ENCODE peak calls at places on chromosomes 5 and 9, in five cellular contexts. E, T, O, K and G are unnamed samples.

GRCh38 chr9:131409458-131409992 is 15.6 kb downstream of the PRRC2B start:
- DNase-seq in E (no peak), T (no peak), O (no peak), K (no peak), G (no peak)

GRCh38 chr5:31664566-31664965 is 25.6 kb downstream of the PDZD2 start:
- DNase-seq in E (no peak), T (no peak), O (no peak), K (no peak), G (peak)

GRCh38 chr5:99169309-99169708 is 240.5 kb upstream of the CHD1 start:
- DNase-seq in E (no peak), T (no peak), O (no peak), K (peak), G (no peak)

GRCh38 chr5:143557061-143557818 is 153.8 kb upstream of the NR3C1 start:
- DNase-seq in E (no peak), T (peak), O (no peak), K (no peak), G (no peak)

GRCh38 chr5:122022966-122023365 is 55.1 kb downstream of the LOX start:
- DNase-seq in E (no peak), T (no peak), O (no peak), K (no peak), G (no peak)

GRCh38 chr9:113640418-113640817 is 176.9 kb downstream of the RGS3 start:
- DNase-seq in E (no peak), T (no peak), O (no peak), K (no peak), G (no peak)

GRCh38 chr9:136599074-136599531 is 53.3 kb upstream of the NOTCH1 start:
- DNase-seq in E (no peak), T (no peak), O (no peak), K (no peak), G (no peak)

GRCh38 chr5:118033686-118034338 is 954.5 kb downstream of the DTWD2 start:
- DNase-seq in E (no peak), T (no peak), O (no peak), K (no peak), G (no peak)

GRCh38 chr5:68565427-68565826 is 349.9 kb downstream of the PIK3R1 start:
- DNase-seq in E (no peak), T (no peak), O (no peak), K (no peak), G (peak)

GRCh38 chr5:83925321-83925877 is 204.7 kb upstream of the HAPLN1 start:
- DNase-seq in E (no peak), T (no peak), O (no peak), K (no peak), G (no peak)

GRCh38 chr9:14593406-14593805 is 99.8 kb downstream of the ZDHHC21 start:
- DNase-seq in E (no peak), T (no peak), O (no peak), K (no peak), G (no peak)

GRCh38 chr5:177357459-177358332 is at the start of gene RGS14:
- DNase-seq in E (peak), T (no peak), O (peak), K (peak), G (peak)

GRCh38 chr9:114606068-114606467 is 5.0 kb upstream of the TMEM268 start:
- DNase-seq in E (no peak), T (no peak), O (no peak), K (no peak), G (no peak)

GRCh38 chr5:65625743-65626142 is 916 bp downstream of the SHLD3 start:
- DNase-seq in E (no peak), T (no peak), O (no peak), K (no peak), G (no peak)

GRCh38 chr5:148820778-148821395 is 5.5 kb upstream of the ADRB2 start:
- DNase-seq in E (no peak), T (no peak), O (peak), K (no peak), G (no peak)

GRCh38 chr5:93184041-93184440 is 397.0 kb downstream of the NR2F1-AS1 start:
- DNase-seq in E (no peak), T (no peak), O (no peak), K (no peak), G (no peak)

GRCh38 chr9:761155-761792 is 80.2 kb upstream of the DMRT1 start:
- DNase-seq in E (no peak), T (no peak), O (no peak), K (no peak), G (no peak)

GRCh38 chr9:88425538-88425950 is 37.3 kb downstream of the SPIN1 start:
- DNase-seq in E (no peak), T (no peak), O (no peak), K (no peak), G (no peak)

GRCh38 chr5:169629847-169630548 is 7.1 kb upstream of the DOCK2 start:
- DNase-seq in E (no peak), T (no peak), O (peak), K (no peak), G (no peak)

GRCh38 chr9:127578952-127579853 is 32.9 kb upstream of the STXBP1 start:
- DNase-seq in E (peak), T (no peak), O (peak), K (peak), G (no peak)

GRCh38 chr5:14767942-14768837 is 103.4 kb downstream of the ANKH start:
- DNase-seq in E (peak), T (no peak), O (no peak), K (no peak), G (peak)

GRCh38 chr5:169913479-169913878 is 66.8 kb downstream of the INSYN2B start:
- DNase-seq in E (no peak), T (no peak), O (no peak), K (no peak), G (no peak)

GRCh38 chr5:150398432-150399157 is 14.1 kb downstream of the CD74 start:
- DNase-seq in E (no peak), T (no peak), O (peak), K (no peak), G (peak)

GRCh38 chr9:18673179-18673578 is 199.2 kb downstream of the ADAMTSL1 start:
- DNase-seq in E (no peak), T (no peak), O (no peak), K (no peak), G (no peak)

GRCh38 chr9:71822455-71822854 is 54.1 kb upstream of the CEMIP2 start:
- DNase-seq in E (no peak), T (no peak), O (no peak), K (no peak), G (no peak)

GRCh38 chr5:159097461-159098284 is 2.0 kb downstream of the EBF1 start:
- DNase-seq in E (no peak), T (no peak), O (no peak), K (no peak), G (peak)